ENCODE peak calls at places on chromosomes 11 and 22, in ten cellular contexts. G, M, T, F, C, I, B, E, X and R are unnamed samples.

GRCh38 chr11:76132268-76132667 is 74.0 kb downstream of the WNT11 start:
- DNase-seq in B (no peak), F (no peak), G (no peak), I (no peak), E (no peak), M (no peak), T (no peak), C (no peak), X (no peak), R (no peak)

GRCh38 chr22:49853981-49854791 is 542 bp downstream of the ZBED4 start:
- DNase-seq in I (no peak), C (peak; percentile 45), G (no peak), E (peak; percentile 54), F (peak; percentile 36), T (peak; percentile 86), B (no peak), M (peak; percentile 38), X (no peak), R (no peak)

GRCh38 chr22:45101828-45102227 is 61.9 kb upstream of the NUP50 start:
- DNase-seq in T (no peak), C (peak; percentile 68), M (peak; percentile 85), B (no peak), E (peak; percentile 75), F (peak; percentile 82), G (peak; percentile 11), X (peak; percentile 47), I (peak; percentile 34), R (peak; percentile 58)

GRCh38 chr11:28547395-28547794 is 439.2 kb downstream of the METTL15 start:
- DNase-seq in T (no peak), M (no peak), X (no peak), C (no peak), I (no peak), E (no peak), B (no peak), G (no peak), F (no peak), R (no peak)

GRCh38 chr22:45162531-45162930 is 1.2 kb upstream of the NUP50 start:
- DNase-seq in C (no peak), G (no peak), B (no peak), M (no peak), T (no peak), X (no peak), E (peak; percentile 27), F (no peak), I (no peak), R (no peak)

GRCh38 chr11:4672470-4672869 is 25.2 kb downstream of the OR51E2 start:
- DNase-seq in C (no peak), M (no peak), F (peak; percentile 46), X (no peak), I (no peak), T (no peak), G (no peak), B (no peak), E (no peak), R (no peak)

GRCh38 chr11:3225826-3226750 is 6.1 kb downstream of the MRGPRE start:
- DNase-seq in M (no peak), X (no peak), G (no peak), F (no peak), B (no peak), T (peak; percentile 38), E (no peak), I (no peak), C (no peak), R (no peak)

GRCh38 chr11:30244255-30244654 is 13.4 kb downstream of the FSHB start:
- DNase-seq in G (no peak), T (no peak), E (no peak), C (no peak), M (no peak), I (peak; percentile 4), X (no peak), F (peak; percentile 47), B (no peak), R (no peak)

GRCh38 chr11:75589933-75590332 is 27.9 kb downstream of the SERPINH1 start:
- DNase-seq in C (no peak), T (no peak), X (no peak), G (no peak), I (no peak), F (no peak), E (no peak), B (no peak), M (no peak), R (no peak)

GRCh38 chr11:58028687-58029411 is 1.9 kb upstream of the OR6Q1 start:
- DNase-seq in I (no peak), T (no peak), F (peak; percentile 28), B (no peak), E (no peak), X (no peak), M (no peak), G (no peak), C (no peak), R (no peak)

GRCh38 chr22:30425616-30426394 is at the start of gene MTFP1:
- DNase-seq in C (peak; percentile 79), T (peak; percentile 87), X (peak; percentile 67), G (peak; percentile 19), I (peak; percentile 44), E (peak; percentile 80), F (peak; percentile 68), M (peak; percentile 87), B (no peak), R (no peak)

GRCh38 chr22:39475902-39476301 is 19.1 kb downstream of the MGAT3 start:
- DNase-seq in X (no peak), I (no peak), B (no peak), M (no peak), T (no peak), F (no peak), C (peak; percentile 56), E (no peak), G (no peak), R (no peak)

GRCh38 chr11:69664103-69664775 is 10.9 kb downstream of the LTO1 start:
- DNase-seq in M (no peak), E (no peak), C (no peak), B (no peak), X (no peak), F (no peak), I (no peak), G (no peak), T (no peak), R (peak; percentile 41)

GRCh38 chr11:46977038-46977818 is 40.7 kb downstream of the CSTPP1 start:
- DNase-seq in G (no peak), B (no peak), M (peak; percentile 51), F (no peak), X (no peak), I (no peak), C (peak; percentile 17), T (no peak), E (no peak), R (no peak)

GRCh38 chr11:119995730-119996491 is 142.0 kb downstream of the TRIM29 start:
- DNase-seq in G (no peak), M (no peak), F (no peak), C (no peak), B (no peak), X (no peak), E (no peak), I (no peak), T (no peak), R (no peak)

GRCh38 chr11:119991022-119991404 is 146.9 kb downstream of the TRIM29 start:
- DNase-seq in M (no peak), E (no peak), T (no peak), B (no peak), X (no peak), F (no peak), C (no peak), G (no peak), I (no peak), R (no peak)

GRCh38 chr11:119992171-119993051 is 145.5 kb downstream of the TRIM29 start:
- DNase-seq in B (no peak), E (no peak), C (no peak), M (no peak), T (no peak), X (no peak), G (no peak), I (no peak), F (no peak), R (no peak)

GRCh38 chr11:119991669-119992068 is 146.2 kb downstream of the TRIM29 start:
- DNase-seq in M (no peak), G (no peak), I (no peak), X (no peak), F (no peak), T (no peak), B (no peak), C (peak; percentile 84), E (no peak), R (no peak)

GRCh38 chr11:119993732-119994131 is 144.2 kb downstream of the TRIM29 start:
- DNase-seq in G (no peak), F (no peak), M (no peak), X (no peak), I (no peak), C (no peak), B (no peak), E (peak; percentile 69), T (peak; percentile 81), R (no peak)
- TF ChIP-seq CTCF in G (no peak), F (no peak), M (peak; percentile 34), X (no peak), I (no peak), C (no peak), B (no peak), E (peak; percentile 82), T (no peak), R (no peak)

GRCh38 chr22:32203181-32204105 is 1.4 kb downstream of the RFPL2 start:
- DNase-seq in F (no peak), M (no peak), T (peak; percentile 70), E (no peak), G (no peak), X (no peak), B (no peak), C (no peak), I (peak; percentile 5), R (no peak)
- TF ChIP-seq CTCF in F (no peak), M (no peak), T (no peak), E (no peak), G (no peak), X (no peak), B (no peak), C (no peak), I (no peak), R (no peak)

DNA sequence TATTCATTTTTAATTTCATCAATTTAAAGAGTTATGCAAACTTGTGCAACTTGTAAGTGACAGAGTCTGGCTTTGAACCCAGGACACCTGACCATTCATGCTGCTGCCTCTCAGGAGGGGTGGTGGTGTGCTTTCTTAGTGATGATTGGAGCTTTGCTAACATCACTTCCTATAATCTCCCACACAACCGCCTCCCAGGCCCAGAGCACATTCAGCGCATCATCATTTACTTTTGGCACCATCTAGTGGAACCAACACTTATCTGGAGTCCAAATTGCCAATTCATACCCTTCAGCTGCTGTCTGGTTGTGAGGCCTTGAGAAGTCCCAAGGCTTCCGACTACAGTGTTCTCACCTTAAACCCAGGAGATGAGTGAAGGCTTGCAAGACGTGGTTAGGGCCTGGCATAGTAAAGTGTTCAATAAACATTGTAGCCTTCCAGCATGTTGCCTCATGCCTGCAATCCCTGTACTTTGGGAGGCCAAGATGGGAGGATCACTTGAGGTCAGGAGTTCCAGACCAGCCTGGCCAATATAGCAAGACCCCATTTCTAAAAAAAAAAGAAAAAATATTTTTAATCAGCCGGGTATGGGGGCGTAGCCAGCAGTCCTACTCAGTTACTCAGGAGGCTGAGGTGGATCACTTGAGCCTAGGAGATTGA is 1.1 kb upstream of the TTLL1 start:
- DNase-seq in M (no peak), E (peak; percentile 68), B (peak; percentile 58), G (peak; percentile 25), C (peak; percentile 50), F (peak; percentile 89), X (peak; percentile 43), T (no peak), I (peak; percentile 82), R (peak; percentile 58)
- TF ChIP-seq CTCF in M (no peak), E (peak; percentile 57), B (peak; percentile 61), G (peak; percentile 51), C (no peak), F (peak; percentile 43), X (no peak), T (no peak), I (peak; percentile 71), R (peak; percentile 35)

GRCh38 chr11:6817668-6818067 is 18.2 kb upstream of the OR6A2 start:
- DNase-seq in C (peak; percentile 58), G (no peak), T (no peak), B (no peak), F (no peak), I (no peak), X (no peak), M (peak; percentile 87), E (no peak), R (no peak)
- TF ChIP-seq CTCF in C (no peak), G (no peak), T (no peak), B (peak; percentile 4), F (no peak), I (no peak), X (no peak), M (peak; percentile 73), E (no peak), R (no peak)